ENCODE peak calls at places on chromosome 11, in eight cellular contexts. M is HCT116; G is SW 1271; E is adipocyte; H is GM03348; U is stimulated activated CD4-positive, alpha-beta T cell treated with anti-CD3 and anti-CD28 coated beads, Interleukin-2, amount 100 ng/mL, for 48 hours; V is skeletal muscle cell; Y is AG09319. J is an unnamed sample.
A peak's percentile ranks its signal among the peaks of the same experiment; 100 is the strongest.

GRCh38 chr11:708511-708910 is 2.5 kb downstream of the EPS8L2 start:
- DNase-seq in G (no peak), V (no peak), M (no peak), H (no peak), E (no peak), U (no peak), Y (no peak), J (no peak)

GRCh38 chr11:1518301-1518700 is 31.7 kb upstream of the MOB2 start:
- DNase-seq in M (no peak), G (no peak), V (no peak), U (no peak), H (no peak), E (no peak), Y (no peak), J (no peak)

GRCh38 chr11:6402561-6402981 is 12.3 kb downstream of the SMPD1 start:
- DNase-seq in V (no peak), G (no peak), Y (no peak), U (peak; percentile 50), H (no peak), M (no peak), E (no peak), J (peak; percentile 76)

GRCh38 chr11:114271316-114271715 is 24.9 kb upstream of the NNMT start:
- DNase-seq in H (no peak), Y (no peak), U (no peak), E (no peak), G (no peak), M (no peak), V (no peak), J (no peak)

GRCh38 chr11:69465236-69466000 is 16.0 kb upstream of the LINC01488 start:
- DNase-seq in H (no peak), G (no peak), U (no peak), V (no peak), Y (no peak), E (no peak), M (no peak), J (no peak)

GRCh38 chr11:13108416-13108815 is 99.3 kb downstream of the RASSF10 start:
- DNase-seq in G (no peak), E (no peak), U (no peak), V (no peak), H (no peak), Y (no peak), M (no peak), J (no peak)

GRCh38 chr11:94417386-94417987 is 16.3 kb upstream of the GPR83 start:
- DNase-seq in M (peak; percentile 2), Y (peak; percentile 11), V (peak; percentile 4), U (no peak), E (peak; percentile 82), G (peak; percentile 76), H (peak; percentile 62), J (no peak)

GRCh38 chr11:20360650-20361049 is 2.9 kb upstream of the HTATIP2 start:
- DNase-seq in H (no peak), E (no peak), G (peak; percentile 10), Y (no peak), U (no peak), V (no peak), M (no peak), J (no peak)

GRCh38 chr11:40405614-40406013 is 1053.8 kb downstream of the LRRC4C start:
- DNase-seq in E (no peak), Y (no peak), U (no peak), G (no peak), H (no peak), V (no peak), M (no peak), J (no peak)

GRCh38 chr11:116224154-116224888 is 548.5 kb downstream of the BUD13 start:
- DNase-seq in M (peak; percentile 6), V (no peak), H (peak; percentile 72), Y (peak; percentile 5), G (peak; percentile 0), E (peak; percentile 55), U (peak; percentile 24), J (peak; percentile 43)